ENCODE peak calls at places on chromosomes 7 and 10, in ten cellular contexts. S is mesendoderm; P is activated CD4-positive, alpha-beta T cell treated with anti-CD3 and anti-CD28 coated beads for 4 hours; A is hepatocyte; Z is A172; D is effector memory CD4-positive, alpha-beta T cell; Y is stimulated activated CD8-positive, alpha-beta memory T cell treated with anti-CD3 and anti-CD28 coated beads, Interleukin-12 subunit alpha, Interleukin-12 subunit beta, amount 100 ng/mL, for 1 hour; X is activated effector memory CD4-positive, alpha-beta T cell treated with Interleukin-2 at 50 U/mL for 16 hours; U is coronary artery; I is activated naive CD8-positive, alpha-beta T cell treated with anti-CD3 and anti-CD28 coated beads, Interleukin-2, amount 50 U/mL, for 24 hours. G is an unnamed sample.

GRCh38 chr7:51141451-51141971 is 175.1 kb downstream of the COBL start:
- DNase-seq in S (peak), P (no peak), A (peak), Z (peak), D (no peak), Y (no peak), X (no peak), U (no peak), I (no peak), G (peak)

GRCh38 chr10:794382-794956 is 105.0 kb upstream of the DIP2C start:
- DNase-seq in S (peak), P (no peak), A (no peak), Z (peak), D (no peak), Y (no peak), X (no peak), U (peak), I (no peak), G (no peak)

GRCh38 chr10:97937054-97937453 is 87.4 kb downstream of the GOLGA7B start:
- DNase-seq in S (no peak), P (no peak), A (no peak), Z (no peak), D (no peak), Y (no peak), X (no peak), U (no peak), I (no peak), G (no peak)

GRCh38 chr10:122263971-122264370 is 7.1 kb upstream of the BTBD16 start:
- DNase-seq in S (no peak), P (no peak), A (peak), Z (peak), D (no peak), Y (no peak), X (no peak), U (no peak), I (no peak), G (peak)

GRCh38 chr10:114629824-114630430 is 28.1 kb downstream of the ABLIM1 start:
- DNase-seq in S (no peak), P (no peak), A (no peak), Z (no peak), D (no peak), Y (no peak), X (no peak), U (no peak), I (no peak), G (peak)

GRCh38 chr7:153109561-153109960 is 350.0 kb downstream of the ACTR3B start:
- DNase-seq in S (no peak), P (no peak), A (no peak), Z (no peak), D (no peak), Y (no peak), X (no peak), U (no peak), I (no peak), G (no peak)

GRCh38 chr10:123154943-123155505 is 822 bp downstream of the BUB3 start:
- DNase-seq in S (no peak), P (no peak), A (peak), Z (peak), D (no peak), Y (no peak), X (no peak), U (peak), I (peak), G (peak)

GRCh38 chr10:4685904-4686643 is 139.9 kb upstream of the AKR1E2 start:
- DNase-seq in S (no peak), P (no peak), A (no peak), Z (no peak), D (no peak), Y (no peak), X (no peak), U (no peak), I (no peak), G (no peak)

GRCh38 chr10:71381611-71382010 is 15.1 kb upstream of the CDH23 start:
- DNase-seq in S (no peak), P (no peak), A (no peak), Z (no peak), D (no peak), Y (no peak), X (no peak), U (no peak), I (no peak), G (no peak)

GRCh38 chr10:36232935-36233334 is 590.8 kb upstream of the FZD8 start:
- DNase-seq in S (no peak), P (no peak), A (no peak), Z (no peak), D (no peak), Y (no peak), X (no peak), U (no peak), I (no peak), G (no peak)

GRCh38 chr7:8192897-8193296 is 69.1 kb downstream of the ICA1 start:
- DNase-seq in S (no peak), P (no peak), A (no peak), Z (no peak), D (no peak), Y (no peak), X (no peak), U (no peak), I (no peak), G (no peak)

GRCh38 chr7:100897111-100897608 is 1.5 kb upstream of the ACHE start:
- DNase-seq in S (peak), P (no peak), A (peak), Z (no peak), D (peak), Y (peak), X (peak), U (no peak), I (peak), G (peak)

GRCh38 chr10:69124558-69125121 is 662 bp downstream of the VPS26A start:
- DNase-seq in S (peak), P (peak), A (peak), Z (peak), D (peak), Y (peak), X (peak), U (peak), I (peak), G (peak)

GRCh38 chr10:120458432-120458831 is 1.4 kb downstream of the PLPP4 start:
- DNase-seq in S (no peak), P (no peak), A (no peak), Z (no peak), D (no peak), Y (no peak), X (no peak), U (no peak), I (no peak), G (no peak)

GRCh38 chr10:123009105-123009805 is 449 bp downstream of the ACADSB start:
- DNase-seq in S (peak), P (peak), A (peak), Z (no peak), D (no peak), Y (peak), X (peak), U (peak), I (peak), G (no peak)

GRCh38 chr7:44057181-44057848 is 8.1 kb downstream of the PGAM2 start:
- DNase-seq in S (no peak), P (no peak), A (no peak), Z (no peak), D (no peak), Y (no peak), X (no peak), U (peak), I (no peak), G (no peak)

GRCh38 chr10:129970404-129971364 is 6.6 kb upstream of the EBF3 start:
- DNase-seq in S (no peak), P (no peak), A (no peak), Z (no peak), D (no peak), Y (no peak), X (no peak), U (peak), I (no peak), G (peak)

GRCh38 chr7:29478687-29479086 is 84.9 kb upstream of the PRR15 start:
- DNase-seq in S (no peak), P (no peak), A (no peak), Z (no peak), D (no peak), Y (no peak), X (no peak), U (no peak), I (no peak), G (no peak)

GRCh38 chr7:137990251-137990901 is 11.5 kb downstream of the CREB3L2 start:
- DNase-seq in S (no peak), P (no peak), A (no peak), Z (no peak), D (no peak), Y (no peak), X (no peak), U (no peak), I (no peak), G (peak)

GRCh38 chr7:115327326-115327725 is 405.4 kb downstream of the MDFIC start:
- DNase-seq in S (no peak), P (no peak), A (no peak), Z (no peak), D (no peak), Y (no peak), X (no peak), U (no peak), I (no peak), G (no peak)

GRCh38 chr7:157654350-157654749 is 317.5 kb downstream of the DNAJB6 start:
- DNase-seq in S (no peak), P (no peak), A (no peak), Z (no peak), D (no peak), Y (no peak), X (no peak), U (no peak), I (no peak), G (no peak)

GRCh38 chr10:59830601-59831259 is 75.6 kb downstream of the CCDC6 start:
- DNase-seq in S (peak), P (peak), A (peak), Z (peak), D (no peak), Y (no peak), X (no peak), U (no peak), I (peak), G (peak)

GRCh38 chr7:126715076-126715475 is 537.7 kb downstream of the GRM8 start:
- DNase-seq in S (no peak), P (no peak), A (no peak), Z (no peak), D (no peak), Y (no peak), X (no peak), U (no peak), I (no peak), G (no peak)

GRCh38 chr10:90884414-90884813 is 12.6 kb downstream of the RPP30 start:
- DNase-seq in S (no peak), P (no peak), A (no peak), Z (no peak), D (no peak), Y (no peak), X (no peak), U (no peak), I (no peak), G (peak)

GRCh38 chr7:24842449-24843241 is 85.4 kb upstream of the GSDME start:
- DNase-seq in S (peak), P (no peak), A (no peak), Z (peak), D (no peak), Y (no peak), X (no peak), U (no peak), I (no peak), G (peak)

GRCh38 chr7:111005445-111005844 is 85.5 kb upstream of the LRRN3 start:
- DNase-seq in S (no peak), P (no peak), A (no peak), Z (no peak), D (no peak), Y (no peak), X (no peak), U (no peak), I (no peak), G (no peak)

GRCh38 chr10:75088640-75089039 is 22.8 kb upstream of the SAMD8 start:
- DNase-seq in S (no peak), P (no peak), A (no peak), Z (no peak), D (no peak), Y (no peak), X (no peak), U (no peak), I (no peak), G (no peak)

GRCh38 chr10:92222603-92223275 is 68.1 kb downstream of the CPEB3 start:
- DNase-seq in S (no peak), P (no peak), A (no peak), Z (peak), D (no peak), Y (no peak), X (no peak), U (no peak), I (no peak), G (peak)

GRCh38 chr7:20514364-20514763 is 101.1 kb upstream of the ABCB5 start:
- DNase-seq in S (no peak), P (no peak), A (peak), Z (peak), D (no peak), Y (no peak), X (no peak), U (no peak), I (no peak), G (no peak)

GRCh38 chr10:11901454-11902431 is 78.6 kb downstream of the PROSER2 start:
- DNase-seq in S (peak), P (no peak), A (peak), Z (no peak), D (no peak), Y (no peak), X (no peak), U (no peak), I (no peak), G (no peak)

GRCh38 chr10:124595143-124595883 is 133.7 kb downstream of the LHPP start:
- DNase-seq in S (no peak), P (no peak), A (no peak), Z (no peak), D (no peak), Y (no peak), X (no peak), U (no peak), I (no peak), G (no peak)

GRCh38 chr10:77165445-77166316 is 471.9 kb downstream of the KCNMA1 start:
- DNase-seq in S (peak), P (peak), A (peak), Z (peak), D (no peak), Y (peak), X (peak), U (no peak), I (peak), G (peak)

GRCh38 chr10:120715214-120715613 is 135.9 kb upstream of the WDR11 start:
- DNase-seq in S (no peak), P (no peak), A (no peak), Z (no peak), D (no peak), Y (no peak), X (no peak), U (no peak), I (no peak), G (no peak)

GRCh38 chr7:70728873-70729552 is 402.9 kb upstream of the GALNT17 start:
- DNase-seq in S (peak), P (no peak), A (peak), Z (no peak), D (no peak), Y (no peak), X (no peak), U (no peak), I (no peak), G (peak)

G was measured in foreskin fibroblast.